ENCODE peak calls at places on chromosome X, in eight cellular contexts. R is SK-N-SH, J is H9, I is fibroblast of lung, O is neural progenitor cell, M is mammary epithelial cell, L is GM23248, K is IMR-90. D is an unnamed sample.

GRCh38 chrX:114626323-114626722 is 42.4 kb downstream of the HTR2C start:
- DNase-seq in R (peak; percentile 12), J (no peak), I (peak; percentile 8), O (peak; percentile 39), M (peak; percentile 5), L (peak; percentile 32), K (peak; percentile 3), D (peak; percentile 67)

GRCh38 chrX:112931478-112931877 is 90.8 kb upstream of the AMOT start:
- DNase-seq in R (no peak), J (no peak), I (no peak), O (no peak), M (no peak), L (no peak), K (no peak), D (no peak)

GRCh38 chrX:42752730-42753129 is 25.2 kb downstream of the PPP1R2C start:
- DNase-seq in R (no peak), J (no peak), I (no peak), O (peak; percentile 11), M (no peak), L (no peak), K (no peak), D (peak; percentile 14)

GRCh38 chrX:150456466-150456865 is 93.3 kb downstream of the MAMLD1 start:
- DNase-seq in R (no peak), J (no peak), I (no peak), O (no peak), M (peak; percentile 69), L (no peak), K (no peak), D (peak; percentile 61)

GRCh38 chrX:136030357-136031225 is 45.4 kb downstream of the SLC9A6 start:
- DNase-seq in R (no peak), J (no peak), I (peak; percentile 78), O (no peak), M (no peak), L (peak; percentile 79), K (peak; percentile 76), D (no peak)

GRCh38 chrX:103686199-103687072 is at the start of gene MORF4L2:
- DNase-seq in R (peak; percentile 62), J (peak; percentile 99), I (peak; percentile 99), O (peak; percentile 98), M (peak; percentile 97), L (peak; percentile 95), K (peak; percentile 99), D (peak; percentile 96)

GRCh38 chrX:100935767-100936166 is 7.0 kb upstream of the XKRX start:
- DNase-seq in R (no peak), J (no peak), I (no peak), O (no peak), M (no peak), L (no peak), K (no peak), D (no peak)

GRCh38 chrX:49910344-49910743 is 12.1 kb upstream of the CLCN5 start:
- DNase-seq in R (no peak), J (no peak), I (no peak), O (no peak), M (no peak), L (no peak), K (no peak), D (no peak)

GRCh38 chrX:72121381-72121780 is 10.3 kb downstream of the RTL5 start:
- DNase-seq in R (no peak), J (no peak), I (peak; percentile 87), O (no peak), M (peak; percentile 39), L (peak; percentile 81), K (peak; percentile 75), D (no peak)

GRCh38 chrX:110448459-110448858 is 89.8 kb downstream of the RTL9 start:
- DNase-seq in R (no peak), J (peak; percentile 45), I (no peak), O (no peak), M (no peak), L (no peak), K (no peak), D (no peak)

GRCh38 chrX:149198980-149199732 is 305.9 kb downstream of the IDS start:
- DNase-seq in R (no peak), J (no peak), I (no peak), O (no peak), M (no peak), L (no peak), K (no peak), D (no peak)

GRCh38 chrX:31705816-31706215 is 634.0 kb upstream of the FTHL17 start:
- DNase-seq in R (no peak), J (no peak), I (no peak), O (no peak), M (no peak), L (no peak), K (no peak), D (no peak)

GRCh38 chrX:78104447-78105176 is 564 bp downstream of the PGK1 start:
- DNase-seq in R (peak; percentile 19), J (no peak), I (peak; percentile 58), O (peak; percentile 32), M (peak; percentile 46), L (peak; percentile 75), K (peak; percentile 31), D (peak; percentile 87)

GRCh38 chrX:102599950-102600579 is 750 bp downstream of the ARMCX5 start:
- DNase-seq in R (no peak), J (no peak), I (peak; percentile 54), O (no peak), M (peak; percentile 10), L (peak; percentile 43), K (peak; percentile 42), D (no peak)

GRCh38 chrX:24025741-24026402 is 1.1 kb downstream of the KLHL15 start:
- DNase-seq in R (no peak), J (peak; percentile 70), I (peak; percentile 89), O (no peak), M (peak; percentile 24), L (peak; percentile 80), K (peak; percentile 81), D (no peak)

GRCh38 chrX:7107968-7108480 is 39.5 kb upstream of the STS start:
- DNase-seq in R (no peak), J (no peak), I (no peak), O (no peak), M (no peak), L (no peak), K (no peak), D (peak; percentile 67)
- H3K9ac ChIP-seq in R (no peak overlapping the region), J (no peak overlapping the region), I (no peak overlapping the region), O (no peak overlapping the region), M (no peak overlapping the region), L (no peak overlapping the region), K (no peak overlapping the region), D (peak overlapping the region; percentile 92)

GRCh38 chrX:3219231-3219630 is 127.2 kb downstream of the MXRA5 start:
- DNase-seq in R (no peak), J (no peak), I (no peak), O (no peak), M (no peak), L (no peak), K (no peak), D (no peak)

GRCh38 chrX:3219667-3220066 is 126.8 kb downstream of the MXRA5 start:
- DNase-seq in R (no peak), J (no peak), I (no peak), O (no peak), M (no peak), L (no peak), K (no peak), D (no peak)

GRCh38 chrX:3216581-3216980 is 129.9 kb downstream of the MXRA5 start:
- DNase-seq in R (no peak), J (no peak), I (peak; percentile 25), O (no peak), M (no peak), L (peak; percentile 8), K (peak; percentile 20), D (no peak)

GRCh38 chrX:3218442-3218841 is 128.0 kb downstream of the MXRA5 start:
- DNase-seq in R (no peak), J (no peak), I (no peak), O (no peak), M (no peak), L (no peak), K (no peak), D (no peak)

GRCh38 chrX:3215249-3215648 is 131.2 kb downstream of the MXRA5 start:
- DNase-seq in R (no peak), J (no peak), I (no peak), O (no peak), M (no peak), L (no peak), K (no peak), D (no peak)
- H4K20me1 ChIP-seq in R (no peaks in the 10 kb centered on the region), J (no peaks in the 10 kb centered on the region), I (no peaks in the 10 kb centered on the region), O (no peaks in the 10 kb centered on the region), M (no peaks in the 10 kb centered on the region), L (no peaks in the 10 kb centered on the region), K (no peaks in the 10 kb centered on the region), D (no peaks in the 10 kb centered on the region)

GRCh38 chrX:53288173-53288572 is 6.8 kb upstream of the IQSEC2 start:
- DNase-seq in R (peak; percentile 81), J (peak; percentile 60), I (peak; percentile 11), O (peak; percentile 84), M (no peak), L (no peak), K (no peak), D (no peak)
- H3K9ac ChIP-seq in R (peak overlapping the region; percentile 28), J (no peak overlapping the region), I (no peak overlapping the region), O (no peak overlapping the region), M (no peak overlapping the region), L (no peak overlapping the region), K (no peak overlapping the region), D (no peak overlapping the region)

DNA sequence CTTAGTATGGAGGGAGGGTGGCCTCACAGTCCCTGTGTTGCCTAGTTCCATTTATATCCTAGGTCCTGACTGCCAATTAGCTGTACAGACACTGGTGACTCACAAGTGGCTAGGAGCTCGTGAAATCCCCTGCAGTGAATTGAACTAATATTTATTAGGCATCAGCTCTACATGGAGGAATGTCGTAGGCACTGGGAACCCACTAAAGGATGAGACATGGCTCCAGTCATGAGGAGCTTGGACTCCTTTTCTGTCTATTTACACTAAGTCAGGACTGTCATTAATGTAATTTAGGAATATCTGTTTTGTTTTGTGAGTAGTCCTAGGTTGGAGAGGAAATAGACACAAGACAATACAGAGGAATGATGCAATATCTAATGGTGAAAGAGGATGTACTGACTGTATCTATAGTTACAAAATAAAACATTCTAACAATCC is 67.7 kb downstream of the MID1IP1 start:
- DNase-seq in R (no peak), J (no peak), I (peak; percentile 60), O (no peak), M (peak; percentile 37), L (peak; percentile 86), K (peak; percentile 75), D (no peak)
- H4K20me1 ChIP-seq in R (no peaks in the 10 kb centered on the region), J (no peaks in the 10 kb centered on the region), I (no peaks in the 10 kb centered on the region), O (no peaks in the 10 kb centered on the region), M (no peaks in the 10 kb centered on the region), L (no peaks in the 10 kb centered on the region), K (no peaks in the 10 kb centered on the region), D (no peaks in the 10 kb centered on the region)

GRCh38 chrX:1420371-1420770 is 28.5 kb upstream of the SLC25A6 start:
- DNase-seq in R (no peak), J (no peak), I (no peak), O (no peak), M (no peak), L (no peak), K (no peak), D (no peak)

GRCh38 chrX:1418901-1419544 is 27.1 kb upstream of the SLC25A6 start:
- DNase-seq in R (no peak), J (no peak), I (no peak), O (no peak), M (no peak), L (no peak), K (no peak), D (no peak)

GRCh38 chrX:1421433-1422134 is 29.7 kb upstream of the SLC25A6 start:
- DNase-seq in R (no peak), J (no peak), I (no peak), O (no peak), M (no peak), L (no peak), K (no peak), D (peak; percentile 49)

GRCh38 chrX:1417921-1418875 is 26.3 kb upstream of the SLC25A6 start:
- DNase-seq in R (no peak), J (no peak), I (no peak), O (no peak), M (no peak), L (no peak), K (no peak), D (no peak)

GRCh38 chrX:1419545-1420355 is 27.8 kb upstream of the SLC25A6 start:
- DNase-seq in R (no peak), J (no peak), I (no peak), O (no peak), M (no peak), L (no peak), K (no peak), D (no peak)
- H3K9ac ChIP-seq in R (no peak overlapping the region), J (no peak overlapping the region), I (no peak overlapping the region), O (no peak overlapping the region), M (no peak overlapping the region), L (no peak overlapping the region), K (no peak overlapping the region), D (no peak overlapping the region)

D was measured in Karpas-422.